ENCODE peak calls at places on chromosomes 5 and 9, in ten cellular contexts. T, F, W, R, Z, Q, E, J, G and U are unnamed samples.

GRCh38 chr5:170095687-170096086 is 10.0 kb upstream of the FOXI1 start:
- DNase-seq in J (no peak), Z (no peak), T (no peak), E (no peak), W (no peak), F (no peak), G (no peak), Q (no peak), R (no peak), U (no peak)

GRCh38 chr9:20144255-20144654 is 355.4 kb upstream of the SLC24A2 start:
- DNase-seq in R (no peak), Q (peak; percentile 3), F (no peak), Z (no peak), G (no peak), W (no peak), T (no peak), E (no peak), J (no peak), U (no peak)

GRCh38 chr9:107982735-107983134 is 493.2 kb upstream of the KLF4 start:
- DNase-seq in W (no peak), J (no peak), E (no peak), Q (no peak), F (no peak), Z (no peak), T (no peak), G (no peak), R (no peak), U (no peak)

GRCh38 chr9:133351908-133352634 is 4.1 kb downstream of the RPL7A start:
- DNase-seq in J (peak; percentile 57), E (peak; percentile 39), W (no peak), G (no peak), Q (peak; percentile 59), R (no peak), T (no peak), Z (peak; percentile 20), F (peak; percentile 21), U (peak; percentile 69)

GRCh38 chr9:110114086-110114887 is 93.7 kb downstream of the C9orf152 start:
- DNase-seq in F (no peak), G (no peak), J (no peak), R (no peak), E (no peak), T (no peak), W (no peak), Q (peak; percentile 58), Z (no peak), U (no peak)

GRCh38 chr9:110083866-110084265 is 124.1 kb downstream of the C9orf152 start:
- DNase-seq in W (no peak), J (no peak), Z (no peak), T (no peak), G (no peak), R (no peak), E (no peak), F (no peak), Q (no peak), U (no peak)

GRCh38 chr9:21047315-21047714 is 15.9 kb upstream of the HACD4 start:
- DNase-seq in T (no peak), Q (peak; percentile 23), Z (no peak), J (no peak), G (no peak), E (no peak), R (no peak), F (no peak), W (no peak), U (no peak)

GRCh38 chr5:157108961-157109360 is at the start of gene HAVCR2:
- DNase-seq in R (peak; percentile 70), F (no peak), E (peak; percentile 75), G (no peak), W (no peak), Q (no peak), J (peak; percentile 36), Z (peak; percentile 63), T (no peak), U (no peak)

DNA sequence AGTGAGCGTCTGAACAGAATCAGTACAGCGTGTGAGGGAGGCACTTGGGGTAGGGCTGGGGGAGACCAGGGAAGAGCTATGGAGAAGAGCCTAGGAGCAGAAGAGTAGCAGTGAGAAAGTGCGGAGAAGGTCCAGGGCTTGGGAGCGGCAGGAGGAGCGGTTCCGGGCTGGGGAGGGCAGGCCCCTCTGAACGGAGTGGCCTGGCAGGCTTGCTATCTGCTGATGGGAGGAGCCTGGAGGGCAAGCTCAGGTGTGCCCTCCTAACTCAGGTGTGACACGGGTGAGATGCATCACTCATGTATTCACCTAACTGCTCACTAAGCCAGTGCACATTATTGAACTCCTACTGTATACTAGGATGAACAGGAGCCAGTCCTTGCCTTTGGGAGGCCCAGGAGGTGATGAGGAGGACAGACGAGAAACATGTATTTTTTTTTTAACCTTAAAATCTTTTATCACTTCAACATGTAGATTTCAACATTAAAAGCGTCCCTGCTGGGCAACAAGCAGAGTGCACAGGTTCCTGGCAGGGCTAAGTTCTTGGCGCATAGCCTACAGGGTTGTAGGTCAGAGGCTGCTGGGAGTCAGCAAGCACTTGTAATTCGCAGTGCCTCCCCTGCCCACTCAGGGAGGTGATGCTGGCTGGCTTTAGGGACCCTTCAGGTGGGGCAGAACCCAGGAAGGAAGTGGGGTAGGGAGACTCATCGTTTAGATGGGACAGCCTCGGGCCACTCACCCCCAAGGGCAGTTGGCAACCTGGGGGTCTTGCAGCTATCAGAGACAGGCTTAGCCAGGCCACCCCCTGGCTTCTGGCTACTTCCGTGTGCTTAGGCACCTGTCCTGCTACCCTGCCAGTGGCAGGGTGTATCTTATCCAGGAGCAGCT is 55.5 kb downstream of the TMOD1 start:
- DNase-seq in F (no peak), T (peak; percentile 85), G (peak; percentile 40), J (no peak), Z (no peak), E (no peak), R (no peak), W (no peak), Q (no peak), U (no peak)
- H3K27ac ChIP-seq in F (no peak overlapping the region), T (peak overlapping the region; percentile 93), G (peak overlapping the region; percentile 84), J (no peak overlapping the region), Z (no peak overlapping the region), E (peak overlapping the region; percentile 57), R (peak overlapping the region; percentile 79), W (peak overlapping the region; percentile 96), Q (no peak overlapping the region), U (peak overlapping the region; percentile 39)

DNA sequence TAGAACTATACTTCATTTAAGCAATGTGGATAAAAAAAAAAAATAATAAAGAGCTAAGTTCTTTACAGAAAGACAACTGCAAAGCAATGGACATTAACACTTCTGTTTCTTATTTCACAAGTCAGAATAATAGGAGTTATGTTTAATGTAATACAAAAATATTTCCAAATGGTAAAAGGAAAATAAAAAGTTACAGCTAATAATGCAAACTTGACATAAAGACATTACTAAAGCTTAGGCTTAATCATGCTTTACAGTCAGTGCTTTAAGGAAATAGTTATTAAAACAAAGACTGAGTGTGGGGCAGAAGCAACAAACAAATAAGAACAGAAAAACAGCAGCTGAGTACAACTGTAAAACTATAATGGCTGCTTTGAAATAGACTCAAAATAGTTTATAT is 56.7 kb downstream of the ZFR start:
- DNase-seq in T (no peak), J (no peak), W (no peak), G (no peak), E (no peak), F (no peak), R (no peak), Q (no peak), Z (no peak), U (no peak)
- H3K36me3 ChIP-seq in T (no peaks in the 10 kb centered on the region), J (no peaks in the 10 kb centered on the region), W (peaks cover 11% of the 10 kb centered on the region), G (peaks cover 4% of the 10 kb centered on the region), E (no peaks in the 10 kb centered on the region), F (peaks cover 22% of the 10 kb centered on the region), R (peaks cover 100% of the 10 kb centered on the region), Q (peaks cover 7% of the 10 kb centered on the region), Z (peaks cover 73% of the 10 kb centered on the region), U (peaks cover 77% of the 10 kb centered on the region)

GRCh38 chr9:121296213-121297127 is 28.5 kb downstream of the GSN start:
- DNase-seq in F (no peak), G (no peak), T (peak; percentile 22), J (no peak), R (no peak), W (no peak), Z (no peak), E (no peak), Q (no peak), U (no peak)

GRCh38 chr9:121295662-121296191 is 27.8 kb downstream of the GSN start:
- DNase-seq in Z (no peak), Q (no peak), J (no peak), T (peak; percentile 36), W (no peak), G (no peak), E (no peak), F (no peak), R (no peak), U (no peak)

GRCh38 chr9:121294866-121295661 is 27.1 kb downstream of the GSN start:
- DNase-seq in Q (no peak), F (no peak), Z (no peak), T (peak; percentile 82), G (peak; percentile 58), E (no peak), J (peak; percentile 40), R (no peak), W (no peak), U (no peak)

GRCh38 chr9:121292801-121293241 is 24.9 kb downstream of the GSN start:
- DNase-seq in T (no peak), G (no peak), J (no peak), F (no peak), R (no peak), Q (no peak), E (no peak), Z (no peak), W (no peak), U (no peak)

DNA sequence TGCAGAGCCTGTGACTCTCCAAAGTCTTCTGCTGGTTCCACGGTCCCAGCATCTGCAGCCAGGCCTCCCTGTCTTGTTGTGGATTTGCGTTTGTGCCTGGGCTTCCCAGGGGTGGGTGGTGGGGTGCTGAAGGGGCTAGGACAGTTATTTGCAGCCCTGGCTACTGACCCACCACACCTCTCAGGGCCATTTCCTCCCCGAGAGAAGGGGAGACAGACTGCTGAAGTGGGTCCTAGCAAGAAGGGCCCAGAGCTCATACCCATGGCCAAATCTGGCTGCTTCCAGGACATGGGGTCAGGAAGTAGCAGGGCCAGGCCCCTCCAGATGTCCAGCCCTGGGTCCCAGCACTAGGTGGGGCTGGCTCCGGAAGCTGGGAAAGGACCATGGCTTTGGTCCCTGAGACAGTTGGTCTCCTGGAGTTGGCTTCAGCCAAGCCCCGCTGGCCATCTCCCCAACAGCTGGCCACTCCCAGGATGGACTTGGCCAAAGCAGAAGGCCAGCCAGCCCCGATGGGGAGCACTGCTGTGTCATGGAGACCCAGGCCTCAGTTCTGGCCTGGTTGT is 26.3 kb downstream of the GSN start:
- DNase-seq in Z (no peak), Q (no peak), E (no peak), R (no peak), T (peak; percentile 42), G (peak; percentile 70), F (no peak), W (no peak), J (no peak), U (no peak)
- H3K27ac ChIP-seq in Z (no peak overlapping the region), Q (no peak overlapping the region), E (peak overlapping the region; percentile 41), R (peak overlapping the region; percentile 83), T (peak overlapping the region; percentile 95), G (peak overlapping the region; percentile 81), F (no peak overlapping the region), W (peak overlapping the region; percentile 98), J (peak overlapping the region; percentile 67), U (no peak overlapping the region)

DNA sequence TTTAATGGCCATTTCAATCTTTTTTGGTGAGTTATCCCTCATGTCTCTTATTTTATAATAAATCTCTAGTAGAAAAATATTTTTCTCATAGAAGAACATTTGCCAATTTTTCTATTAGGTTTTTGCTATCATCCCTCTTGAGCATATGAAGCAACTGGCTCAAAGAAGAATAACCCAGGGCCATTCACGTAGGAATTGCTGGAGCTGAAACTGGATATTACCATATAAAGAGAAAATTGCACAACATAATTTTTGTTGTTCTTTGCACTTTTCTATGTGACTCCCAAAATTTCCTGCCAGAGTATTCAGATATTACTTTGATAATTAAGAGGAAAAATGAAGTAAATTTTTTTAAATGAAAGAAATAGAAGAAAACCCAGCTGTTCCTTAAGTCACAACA is 31.3 kb upstream of the FREM1 start:
- DNase-seq in T (no peak), R (no peak), J (no peak), Z (no peak), F (no peak), W (no peak), Q (no peak), G (no peak), E (no peak), U (no peak)
- H3K36me3 ChIP-seq in T (no peaks in the 10 kb centered on the region), R (no peaks in the 10 kb centered on the region), J (no peaks in the 10 kb centered on the region), Z (no peaks in the 10 kb centered on the region), F (no peaks in the 10 kb centered on the region), W (no peaks in the 10 kb centered on the region), Q (no peaks in the 10 kb centered on the region), G (no peaks in the 10 kb centered on the region), E (no peaks in the 10 kb centered on the region), U (no peaks in the 10 kb centered on the region)